ENCODE peak calls at places on chromosomes 13 and 19, in ten cellular contexts. One of them, this sample, is unnamed.

GRCh38 chr19:41705393-41706174 is 2.8 kb upstream of the CEACAM5 start:
- DNase-seq in stimulated activated CD8-positive, alpha-beta memory T cell treated with anti-CD3 and anti-CD28 coated beads, Interleukin-7, amount 100 ng/mL, for 48 hours: no peak
- DNase-seq in left ventricle myocardium inferior: peak
- DNase-seq in progenitor cell of endocrine pancreas: no peak
- DNase-seq in activated T-helper 1 cell treated with Interleukin-2 at 50 U/mL for 16 hours: no peak
- DNase-seq in NCI-H510A treated with DMSO at 0.1 percent for 48 hours: no peak
- DNase-seq in DMS53: peak
- DNase-seq in cardiac muscle cell: peak
- DNase-seq in T-cell: no peak
- DNase-seq in NCI-H1417: no peak
- DNase-seq in this sample: no peak

GRCh38 chr19:35061583-35062373 is 20.3 kb downstream of the HPN start:
- DNase-seq in NCI-H1417: no peak
- DNase-seq in progenitor cell of endocrine pancreas: no peak
- DNase-seq in activated T-helper 1 cell treated with Interleukin-2 at 50 U/mL for 16 hours: no peak
- DNase-seq in NCI-H510A treated with DMSO at 0.1 percent for 48 hours: no peak
- DNase-seq in stimulated activated CD8-positive, alpha-beta memory T cell treated with anti-CD3 and anti-CD28 coated beads, Interleukin-7, amount 100 ng/mL, for 48 hours: no peak
- DNase-seq in T-cell: no peak
- DNase-seq in left ventricle myocardium inferior: no peak
- DNase-seq in DMS53: peak
- DNase-seq in cardiac muscle cell: no peak
- DNase-seq in this sample: no peak

GRCh38 chr13:100063333-100063732 is 25.6 kb upstream of the PCCA start:
- DNase-seq in progenitor cell of endocrine pancreas: no peak
- DNase-seq in stimulated activated CD8-positive, alpha-beta memory T cell treated with anti-CD3 and anti-CD28 coated beads, Interleukin-7, amount 100 ng/mL, for 48 hours: no peak
- DNase-seq in activated T-helper 1 cell treated with Interleukin-2 at 50 U/mL for 16 hours: no peak
- DNase-seq in NCI-H1417: no peak
- DNase-seq in cardiac muscle cell: peak
- DNase-seq in NCI-H510A treated with DMSO at 0.1 percent for 48 hours: no peak
- DNase-seq in T-cell: no peak
- DNase-seq in DMS53: no peak
- DNase-seq in left ventricle myocardium inferior: no peak
- DNase-seq in this sample: peak

GRCh38 chr19:12611361-12611699 is 610 bp downstream of the ZNF791 start:
- DNase-seq in T-cell: no peak
- DNase-seq in DMS53: peak
- DNase-seq in NCI-H510A treated with DMSO at 0.1 percent for 48 hours: peak
- DNase-seq in activated T-helper 1 cell treated with Interleukin-2 at 50 U/mL for 16 hours: no peak
- DNase-seq in left ventricle myocardium inferior: peak
- DNase-seq in cardiac muscle cell: peak
- DNase-seq in progenitor cell of endocrine pancreas: peak
- DNase-seq in NCI-H1417: peak
- DNase-seq in stimulated activated CD8-positive, alpha-beta memory T cell treated with anti-CD3 and anti-CD28 coated beads, Interleukin-7, amount 100 ng/mL, for 48 hours: no peak
- DNase-seq in this sample: peak

GRCh38 chr19:49425922-49426592 is 869 bp downstream of the GFY start:
- DNase-seq in DMS53: peak
- DNase-seq in NCI-H1417: peak
- DNase-seq in cardiac muscle cell: no peak
- DNase-seq in progenitor cell of endocrine pancreas: no peak
- DNase-seq in left ventricle myocardium inferior: no peak
- DNase-seq in NCI-H510A treated with DMSO at 0.1 percent for 48 hours: no peak
- DNase-seq in T-cell: no peak
- DNase-seq in activated T-helper 1 cell treated with Interleukin-2 at 50 U/mL for 16 hours: no peak
- DNase-seq in stimulated activated CD8-positive, alpha-beta memory T cell treated with anti-CD3 and anti-CD28 coated beads, Interleukin-7, amount 100 ng/mL, for 48 hours: no peak
- DNase-seq in this sample: peak

GRCh38 chr19:54190942-54191670 is at the start of gene TSEN34:
- DNase-seq in activated T-helper 1 cell treated with Interleukin-2 at 50 U/mL for 16 hours: peak
- DNase-seq in T-cell: peak
- DNase-seq in progenitor cell of endocrine pancreas: peak
- DNase-seq in NCI-H510A treated with DMSO at 0.1 percent for 48 hours: peak
- DNase-seq in NCI-H1417: peak
- DNase-seq in DMS53: peak
- DNase-seq in left ventricle myocardium inferior: peak
- DNase-seq in cardiac muscle cell: peak
- DNase-seq in stimulated activated CD8-positive, alpha-beta memory T cell treated with anti-CD3 and anti-CD28 coated beads, Interleukin-7, amount 100 ng/mL, for 48 hours: peak
- DNase-seq in this sample: peak

GRCh38 chr13:36919833-36920611 is at the start of gene SMAD9:
- DNase-seq in progenitor cell of endocrine pancreas: peak
- DNase-seq in NCI-H510A treated with DMSO at 0.1 percent for 48 hours: no peak
- DNase-seq in cardiac muscle cell: peak
- DNase-seq in left ventricle myocardium inferior: peak
- DNase-seq in stimulated activated CD8-positive, alpha-beta memory T cell treated with anti-CD3 and anti-CD28 coated beads, Interleukin-7, amount 100 ng/mL, for 48 hours: peak
- DNase-seq in NCI-H1417: peak
- DNase-seq in activated T-helper 1 cell treated with Interleukin-2 at 50 U/mL for 16 hours: no peak
- DNase-seq in T-cell: no peak
- DNase-seq in DMS53: peak
- DNase-seq in this sample: peak

GRCh38 chr19:9834302-9834725 is 804 bp upstream of the PIN1 start:
- DNase-seq in stimulated activated CD8-positive, alpha-beta memory T cell treated with anti-CD3 and anti-CD28 coated beads, Interleukin-7, amount 100 ng/mL, for 48 hours: no peak
- DNase-seq in NCI-H1417: no peak
- DNase-seq in T-cell: no peak
- DNase-seq in left ventricle myocardium inferior: no peak
- DNase-seq in DMS53: no peak
- DNase-seq in activated T-helper 1 cell treated with Interleukin-2 at 50 U/mL for 16 hours: no peak
- DNase-seq in cardiac muscle cell: no peak
- DNase-seq in progenitor cell of endocrine pancreas: no peak
- DNase-seq in NCI-H510A treated with DMSO at 0.1 percent for 48 hours: no peak
- DNase-seq in this sample: no peak

This sample was measured in NCI-H69.